ENCODE peak calls at places on chromosomes 2 and 18, in four cellular contexts. L, D, U and F are unnamed samples.

GRCh38 chr18:38023871-38024270 is 458.3 kb upstream of the CELF4 start:
- DNase-seq in L (no peak), D (no peak), U (no peak), F (no peak)

GRCh38 chr2:20065885-20066602 is 14.6 kb upstream of the LAPTM4A start:
- DNase-seq in L (peak; percentile 86), D (peak; percentile 35), U (peak; percentile 76), F (no peak)

GRCh38 chr2:146873646-146874259 is 971.1 kb upstream of the ACVR2A start:
- DNase-seq in L (no peak), D (no peak), U (no peak), F (no peak)

GRCh38 chr18:73043231-73044000 is 175.6 kb upstream of the NETO1 start:
- DNase-seq in L (no peak), D (no peak), U (no peak), F (no peak)

GRCh38 chr2:171272039-171272438 is 111.3 kb upstream of the TLK1 start:
- DNase-seq in L (peak; percentile 95), D (peak; percentile 77), U (peak; percentile 17), F (no peak)

GRCh38 chr2:191410646-191411436 is 165.6 kb downstream of the MYO1B start:
- DNase-seq in L (peak; percentile 19), D (no peak), U (no peak), F (no peak)

GRCh38 chr2:222102746-222103349 is 195.9 kb downstream of the PAX3 start:
- DNase-seq in L (no peak), D (no peak), U (no peak), F (no peak)

GRCh38 chr2:58640042-58640441 is 398.9 kb upstream of the FANCL start:
- DNase-seq in L (no peak), D (no peak), U (no peak), F (peak; percentile 39)

GRCh38 chr18:25743661-25744151 is 346.7 kb downstream of the SS18 start:
- DNase-seq in L (no peak), D (no peak), U (no peak), F (peak; percentile 89)

GRCh38 chr2:211722928-211723327 is 815.7 kb downstream of the ERBB4 start:
- DNase-seq in L (no peak), D (no peak), U (no peak), F (no peak)

GRCh38 chr18:35436076-35436649 is 59.0 kb upstream of the ZNF396 start:
- DNase-seq in L (peak; percentile 32), D (peak; percentile 45), U (no peak), F (no peak)

GRCh38 chr2:215982465-215982875 is 30.9 kb downstream of the MREG start:
- DNase-seq in L (peak; percentile 45), D (no peak), U (no peak), F (no peak)

GRCh38 chr18:79610461-79611039 is 69.1 kb upstream of the CTDP1 start:
- DNase-seq in L (no peak), D (no peak), U (no peak), F (no peak)

GRCh38 chr2:164495491-164496223 is 125.6 kb downstream of the GRB14 start:
- DNase-seq in L (peak; percentile 58), D (peak; percentile 44), U (no peak), F (no peak)

GRCh38 chr2:144198116-144198515 is 321.8 kb downstream of the ZEB2 start:
- DNase-seq in L (peak; percentile 62), D (peak; percentile 72), U (no peak), F (no peak)

GRCh38 chr18:57519668-57520424 is 66.7 kb downstream of the FECH start:
- DNase-seq in L (no peak), D (no peak), U (no peak), F (no peak)

GRCh38 chr2:20048488-20049443 is 2.7 kb downstream of the LAPTM4A start:
- DNase-seq in L (no peak), D (peak; percentile 36), U (no peak), F (no peak)

GRCh38 chr2:53353372-53354111 is 414.1 kb upstream of the CHAC2 start:
- DNase-seq in L (peak; percentile 36), D (no peak), U (peak; percentile 57), F (peak; percentile 41)

GRCh38 chr2:119476301-119477117 is 44.9 kb downstream of the TMEM37 start:
- DNase-seq in L (peak; percentile 59), D (peak; percentile 71), U (peak; percentile 49), F (peak; percentile 93)

GRCh38 chr2:45993476-45993991 is 303.7 kb upstream of the EPAS1 start:
- DNase-seq in L (peak; percentile 92), D (peak; percentile 75), U (peak; percentile 84), F (peak; percentile 72)

GRCh38 chr2:235235977-235236767 is 257.7 kb upstream of the AGAP1 start:
- DNase-seq in L (no peak), D (peak; percentile 18), U (no peak), F (no peak)

GRCh38 chr2:226354434-226354833 is 445.2 kb downstream of the IRS1 start:
- DNase-seq in L (no peak), D (no peak), U (no peak), F (no peak)

GRCh38 chr2:14901740-14902139 is 269.2 kb downstream of the LRATD1 start:
- DNase-seq in L (no peak), D (no peak), U (no peak), F (no peak)

GRCh38 chr2:85999131-85999831 is 106.4 kb downstream of the POLR1A start:
- DNase-seq in L (no peak), D (peak; percentile 36), U (no peak), F (peak; percentile 20)

GRCh38 chr2:144703852-144704324 is 184.0 kb upstream of the ZEB2 start:
- DNase-seq in L (peak; percentile 57), D (peak; percentile 10), U (no peak), F (no peak)

GRCh38 chr2:173734686-173735308 is 230.4 kb downstream of the SP3 start:
- DNase-seq in L (peak; percentile 73), D (no peak), U (no peak), F (no peak)

DNA sequence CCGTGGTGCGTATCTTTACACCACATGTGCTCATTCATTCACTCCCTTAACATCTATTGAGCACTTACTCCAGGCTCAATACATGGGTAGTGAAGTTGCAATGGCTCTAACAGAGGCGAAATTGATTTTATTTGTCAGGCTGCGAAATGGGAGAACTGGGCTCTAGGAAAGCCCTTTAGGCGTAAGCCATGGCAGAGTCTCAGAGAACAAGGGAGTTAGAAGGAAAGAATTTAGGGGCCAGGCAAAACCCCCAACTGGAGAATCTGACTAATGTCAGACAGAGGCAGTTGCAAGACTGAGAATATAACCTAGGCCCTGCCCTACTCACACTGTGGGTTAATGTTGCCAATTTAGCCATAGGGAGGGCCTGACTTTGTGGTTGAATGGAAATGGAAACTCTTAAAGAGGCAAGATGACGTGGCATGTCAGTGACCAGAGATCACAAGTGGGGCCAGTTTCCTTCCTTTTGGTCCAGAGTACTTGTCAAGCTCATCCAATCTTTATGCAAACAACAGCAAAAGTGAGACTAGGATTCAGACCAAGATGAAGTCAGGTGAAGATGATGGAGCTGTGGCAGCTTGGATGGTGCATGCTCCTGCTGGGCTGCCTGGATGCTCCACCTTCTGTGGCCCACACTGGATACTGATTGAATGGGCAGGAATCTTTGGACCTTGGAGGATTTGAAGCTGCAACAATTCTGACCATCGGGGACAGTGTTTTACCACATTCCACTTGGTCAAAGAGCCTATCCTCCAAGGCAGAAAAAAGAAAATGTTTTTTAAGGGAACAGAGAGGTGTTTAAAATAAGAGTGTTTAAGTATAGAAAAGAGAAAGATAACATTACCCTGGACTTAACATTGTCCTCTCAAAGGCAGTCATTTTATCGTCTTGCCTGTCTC is 92.2 kb downstream of the CAPN13 start:
- DNase-seq in L (no peak), D (no peak), U (no peak), F (peak; percentile 27)
- H3K9ac ChIP-seq in L (no peak overlapping the region), D (no peak overlapping the region), U (no peak overlapping the region), F (no peak overlapping the region)

GRCh38 chr2:177108890-177109289 is 103.7 kb upstream of the HNRNPA3 start:
- DNase-seq in L (no peak), D (no peak), U (no peak), F (no peak)
- H3K9ac ChIP-seq in L (no peak overlapping the region), D (no peak overlapping the region), U (no peak overlapping the region), F (no peak overlapping the region)

GRCh38 chr18:7840445-7840844 is 273.3 kb downstream of the PTPRM start:
- DNase-seq in L (no peak), D (peak; percentile 72), U (no peak), F (no peak)
- H3K9ac ChIP-seq in L (no peak overlapping the region), D (no peak overlapping the region), U (no peak overlapping the region), F (no peak overlapping the region)

GRCh38 chr2:237485304-237485703 is 1.7 kb upstream of the MLPH start:
- DNase-seq in L (no peak), D (no peak), U (no peak), F (no peak)
- H3K9ac ChIP-seq in L (no peak overlapping the region), D (no peak overlapping the region), U (no peak overlapping the region), F (no peak overlapping the region)

GRCh38 chr2:197251576-197251975 is 59.0 kb downstream of the ANKRD44 start:
- DNase-seq in L (peak; percentile 21), D (no peak), U (no peak), F (no peak)

GRCh38 chr2:197256771-197257170 is 53.8 kb downstream of the ANKRD44 start:
- DNase-seq in L (no peak), D (no peak), U (no peak), F (no peak)

GRCh38 chr2:197255550-197255949 is 55.0 kb downstream of the ANKRD44 start:
- DNase-seq in L (peak; percentile 47), D (no peak), U (peak; percentile 51), F (peak; percentile 54)

GRCh38 chr2:197256021-197256420 is 54.6 kb downstream of the ANKRD44 start:
- DNase-seq in L (no peak), D (no peak), U (no peak), F (no peak)

GRCh38 chr2:197254776-197255521 is 55.6 kb downstream of the ANKRD44 start:
- DNase-seq in L (no peak), D (no peak), U (no peak), F (no peak)
- H3K9ac ChIP-seq in L (no peak overlapping the region), D (no peak overlapping the region), U (peak overlapping the region; percentile 51), F (no peak overlapping the region)

GRCh38 chr2:37819228-37819627 is 105.9 kb upstream of the RMDN2 start:
- DNase-seq in L (peak; percentile 90), D (no peak), U (no peak), F (no peak)
- H3K9ac ChIP-seq in L (no peak overlapping the region), D (no peak overlapping the region), U (no peak overlapping the region), F (no peak overlapping the region)